ENCODE peak calls at places on chromosome 1, in seven cellular contexts. W, Y, O, N, P, U and M are unnamed samples. For H3K36me3, the result is how much of the 10 kb centered on the place peaks cover.

GRCh38 chr1:197149340-197149739 is 2.9 kb upstream of the ASPM start:
- DNase-seq in W (no peak), Y (no peak), O (no peak), N (no peak), P (no peak), U (no peak), M (peak)

GRCh38 chr1:69191280-69191679 is 376.4 kb upstream of the LRRC7 start:
- DNase-seq in W (no peak), Y (no peak), O (no peak), N (no peak), P (no peak), U (peak), M (no peak)

GRCh38 chr1:246324711-246325110 is 182.4 kb downstream of the SMYD3 start:
- DNase-seq in W (no peak), Y (peak), O (no peak), N (no peak), P (no peak), U (no peak), M (peak)

GRCh38 chr1:21205416-21205815 is 28.7 kb upstream of the EIF4G3 start:
- DNase-seq in W (no peak), Y (no peak), O (no peak), N (no peak), P (no peak), U (no peak), M (no peak)

GRCh38 chr1:245807306-245807705 is 652.5 kb downstream of the KIF26B start:
- DNase-seq in W (no peak), Y (no peak), O (no peak), N (no peak), P (no peak), U (peak), M (no peak)

GRCh38 chr1:43887748-43888147 is 45.9 kb upstream of the ARTN start:
- DNase-seq in W (no peak), Y (no peak), O (no peak), N (no peak), P (no peak), U (no peak), M (no peak)

GRCh38 chr1:147579532-147580199 is 38.4 kb downstream of the BCL9 start:
- DNase-seq in W (no peak), Y (peak), O (no peak), N (no peak), P (peak), U (peak), M (no peak)

GRCh38 chr1:167849656-167850055 is 64.3 kb downstream of the ADCY10 start:
- DNase-seq in W (no peak), Y (no peak), O (no peak), N (no peak), P (no peak), U (no peak), M (no peak)

GRCh38 chr1:204445860-204446412 is 34.3 kb upstream of the PPP1R15B start:
- DNase-seq in W (no peak), Y (peak), O (no peak), N (peak), P (peak), U (peak), M (peak)
- H3K36me3 ChIP-seq in W (under half), Y (half or more), O (under half), N (under half), P (half or more), U (half or more), M (under half)

GRCh38 chr1:214615111-214615510 is 12.1 kb downstream of the CENPF start:
- DNase-seq in W (no peak), Y (no peak), O (no peak), N (no peak), P (no peak), U (no peak), M (no peak)

GRCh38 chr1:214615871-214616270 is 12.9 kb downstream of the CENPF start:
- DNase-seq in W (no peak), Y (no peak), O (no peak), N (no peak), P (no peak), U (peak), M (no peak)

GRCh38 chr1:214621178-214621577 is 18.2 kb downstream of the CENPF start:
- DNase-seq in W (no peak), Y (no peak), O (no peak), N (no peak), P (no peak), U (no peak), M (no peak)

GRCh38 chr1:214617246-214617645 is 14.3 kb downstream of the CENPF start:
- DNase-seq in W (no peak), Y (no peak), O (no peak), N (no peak), P (no peak), U (no peak), M (no peak)

GRCh38 chr1:214617843-214618242 is 14.8 kb downstream of the CENPF start:
- DNase-seq in W (no peak), Y (no peak), O (no peak), N (no peak), P (no peak), U (no peak), M (no peak)
- H3K36me3 ChIP-seq in W (under half), Y (half or more), O (under half), N (half or more), P (under half), U (under half), M (half or more)

GRCh38 chr1:15945832-15946448 is 30.0 kb downstream of the ZBTB17 start:
- DNase-seq in W (peak), Y (peak), O (no peak), N (no peak), P (no peak), U (no peak), M (no peak)
- H3K36me3 ChIP-seq in W (under half), Y (under half), O (under half), N (under half), P (half or more), U (under half), M (half or more)

GRCh38 chr1:230684998-230685397 is 28.9 kb downstream of the AGT start:
- DNase-seq in W (no peak), Y (no peak), O (no peak), N (no peak), P (no peak), U (no peak), M (no peak)

GRCh38 chr1:230682274-230682673 is 31.6 kb downstream of the AGT start:
- DNase-seq in W (no peak), Y (no peak), O (no peak), N (no peak), P (no peak), U (no peak), M (no peak)

GRCh38 chr1:230684146-230684545 is 29.8 kb downstream of the AGT start:
- DNase-seq in W (no peak), Y (no peak), O (no peak), N (no peak), P (no peak), U (no peak), M (no peak)

GRCh38 chr1:230681599-230681998 is 32.3 kb downstream of the AGT start:
- DNase-seq in W (peak), Y (no peak), O (no peak), N (peak), P (no peak), U (peak), M (peak)

GRCh38 chr1:230682882-230683610 is 30.9 kb downstream of the AGT start:
- DNase-seq in W (no peak), Y (no peak), O (no peak), N (no peak), P (no peak), U (peak), M (no peak)
- H3K36me3 ChIP-seq in W (under half), Y (half or more), O (under half), N (half or more), P (half or more), U (half or more), M (under half)

GRCh38 chr1:171786534-171786933 is 5.1 kb downstream of the METTL13 start:
- DNase-seq in W (no peak), Y (no peak), O (no peak), N (no peak), P (no peak), U (no peak), M (no peak)

GRCh38 chr1:171783816-171784530 is 2.5 kb downstream of the METTL13 start:
- DNase-seq in W (no peak), Y (no peak), O (no peak), N (no peak), P (no peak), U (no peak), M (no peak)

GRCh38 chr1:171787686-171788480 is 6.4 kb downstream of the METTL13 start:
- DNase-seq in W (no peak), Y (no peak), O (no peak), N (no peak), P (no peak), U (no peak), M (no peak)

GRCh38 chr1:171785766-171786165 is 4.3 kb downstream of the METTL13 start:
- DNase-seq in W (peak), Y (no peak), O (no peak), N (no peak), P (no peak), U (no peak), M (no peak)

DNA sequence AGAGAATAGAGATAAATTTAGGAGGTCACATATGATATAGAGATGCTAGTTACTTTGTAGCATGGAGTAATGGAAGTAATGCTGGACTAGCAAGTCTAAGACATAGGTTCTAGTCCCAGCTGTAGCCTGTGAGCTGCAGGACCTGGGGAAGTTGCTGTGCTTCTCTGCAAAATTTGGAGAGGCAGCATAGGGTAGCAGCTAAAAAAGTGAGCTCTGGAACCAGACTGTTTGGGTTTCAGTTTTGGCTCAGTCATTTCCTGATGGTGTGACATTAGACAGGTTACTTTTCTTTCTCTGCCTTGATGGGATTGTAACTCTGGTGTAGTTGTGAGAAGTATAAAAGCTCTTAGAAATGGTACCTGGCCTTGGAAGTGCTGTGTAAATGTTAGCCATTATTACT is 3.3 kb downstream of the METTL13 start:
- DNase-seq in W (no peak), Y (no peak), O (no peak), N (no peak), P (no peak), U (no peak), M (no peak)
- H3K36me3 ChIP-seq in W (under half), Y (under half), O (under half), N (half or more), P (half or more), U (under half), M (half or more)

GRCh38 chr1:29159773-29160172 is 21.9 kb downstream of the SRSF4 start:
- DNase-seq in W (no peak), Y (no peak), O (no peak), N (no peak), P (no peak), U (no peak), M (no peak)
- H3K36me3 ChIP-seq in W (under half), Y (half or more), O (under half), N (under half), P (half or more), U (under half), M (half or more)

DNA sequence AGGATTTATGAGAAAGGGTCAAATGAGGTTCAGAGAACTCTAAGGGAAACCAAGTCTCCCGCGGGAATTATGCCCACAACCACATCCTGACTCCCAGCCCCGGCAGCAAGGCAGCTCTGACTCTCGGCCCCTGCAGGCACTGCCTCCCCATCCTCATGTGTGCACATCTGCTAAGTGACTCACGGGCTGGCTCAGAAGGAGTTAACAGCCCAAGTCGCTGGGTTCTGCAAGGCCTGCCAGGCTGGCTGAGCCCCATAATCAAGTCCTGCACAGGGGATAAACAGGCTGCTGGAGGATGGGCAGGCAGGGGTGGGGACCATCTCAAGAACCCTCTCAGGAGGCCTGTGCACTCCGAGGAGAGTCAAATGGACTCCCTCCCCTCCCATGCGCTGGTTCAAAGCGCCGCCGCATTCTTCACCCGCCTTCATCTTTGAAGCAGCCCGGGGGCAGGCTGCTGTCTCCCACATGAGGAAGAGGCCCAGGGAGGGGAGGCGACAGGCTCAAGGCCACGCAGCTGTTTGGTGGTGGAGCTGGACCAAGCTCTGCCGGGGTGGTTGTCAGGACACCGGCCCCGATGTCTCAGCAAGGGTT is 344.3 kb downstream of the MATN1 start:
- DNase-seq in W (no peak), Y (peak), O (no peak), N (peak), P (peak), U (peak), M (peak)
- H3K36me3 ChIP-seq in W (under half), Y (under half), O (under half), N (under half), P (under half), U (under half), M (under half)

GRCh38 chr1:19151537-19151936 is 58.5 kb downstream of the UBR4 start:
- DNase-seq in W (no peak), Y (no peak), O (no peak), N (no peak), P (no peak), U (no peak), M (no peak)
- H3K36me3 ChIP-seq in W (under half), Y (half or more), O (half or more), N (half or more), P (half or more), U (half or more), M (half or more)